ENCODE peak calls at places on chromosomes 2 and 18, in four cellular contexts. One of them, this sample, is unnamed.

GRCh38 chr2:2519381-2519780 is 188.3 kb upstream of the MYT1L start:
- DNase-seq in CMK: no peak
- DNase-seq in T follicular helper cell: no peak
- DNase-seq in stimulated activated CD4-positive, alpha-beta T cell treated with anti-CD3 and anti-CD28 coated beads, TNF-alpha, amount 100 ng/mL, for 24 hours: no peak
- DNase-seq in this sample: no peak

GRCh38 chr2:57510704-57511103 is 535.9 kb upstream of the VRK2 start:
- DNase-seq in CMK: no peak
- DNase-seq in T follicular helper cell: no peak
- DNase-seq in stimulated activated CD4-positive, alpha-beta T cell treated with anti-CD3 and anti-CD28 coated beads, TNF-alpha, amount 100 ng/mL, for 24 hours: no peak
- DNase-seq in this sample: no peak

GRCh38 chr2:23751747-23752265 is 175.1 kb downstream of the ATAD2B start:
- DNase-seq in T follicular helper cell: no peak
- DNase-seq in stimulated activated CD4-positive, alpha-beta T cell treated with anti-CD3 and anti-CD28 coated beads, TNF-alpha, amount 100 ng/mL, for 24 hours: no peak
- DNase-seq in CMK: no peak
- DNase-seq in this sample: no peak

GRCh38 chr2:205175831-205176230 is 506.5 kb upstream of the NRP2 start:
- DNase-seq in stimulated activated CD4-positive, alpha-beta T cell treated with anti-CD3 and anti-CD28 coated beads, TNF-alpha, amount 100 ng/mL, for 24 hours: no peak
- DNase-seq in CMK: no peak
- DNase-seq in T follicular helper cell: no peak
- DNase-seq in this sample: no peak

GRCh38 chr2:84701880-84702279 is 179.0 kb downstream of the TRABD2A start:
- DNase-seq in stimulated activated CD4-positive, alpha-beta T cell treated with anti-CD3 and anti-CD28 coated beads, TNF-alpha, amount 100 ng/mL, for 24 hours: no peak
- DNase-seq in T follicular helper cell: no peak
- DNase-seq in CMK: no peak
- DNase-seq in this sample: peak; percentile 73

GRCh38 chr2:148524519-148524919 is 120.0 kb upstream of the EPC2 start:
- DNase-seq in CMK: no peak
- DNase-seq in stimulated activated CD4-positive, alpha-beta T cell treated with anti-CD3 and anti-CD28 coated beads, TNF-alpha, amount 100 ng/mL, for 24 hours: no peak
- DNase-seq in T follicular helper cell: peak; percentile 51
- DNase-seq in this sample: no peak

GRCh38 chr18:47893939-47894699 is 36.3 kb downstream of the SMAD2 start:
- DNase-seq in stimulated activated CD4-positive, alpha-beta T cell treated with anti-CD3 and anti-CD28 coated beads, TNF-alpha, amount 100 ng/mL, for 24 hours: no peak
- DNase-seq in CMK: no peak
- DNase-seq in T follicular helper cell: no peak
- DNase-seq in this sample: no peak

GRCh38 chr2:227164745-227165350 is 424 bp downstream of the COL4A3 start:
- DNase-seq in stimulated activated CD4-positive, alpha-beta T cell treated with anti-CD3 and anti-CD28 coated beads, TNF-alpha, amount 100 ng/mL, for 24 hours: peak; percentile 17
- DNase-seq in T follicular helper cell: no peak
- DNase-seq in CMK: no peak
- DNase-seq in this sample: no peak

GRCh38 chr2:162609798-162610197 is 228.8 kb downstream of the KCNH7 start:
- DNase-seq in stimulated activated CD4-positive, alpha-beta T cell treated with anti-CD3 and anti-CD28 coated beads, TNF-alpha, amount 100 ng/mL, for 24 hours: no peak
- DNase-seq in CMK: no peak
- DNase-seq in T follicular helper cell: no peak
- DNase-seq in this sample: no peak

GRCh38 chr2:118668431-118669424 is 178.7 kb downstream of the EN1 start:
- DNase-seq in T follicular helper cell: no peak
- DNase-seq in CMK: no peak
- DNase-seq in stimulated activated CD4-positive, alpha-beta T cell treated with anti-CD3 and anti-CD28 coated beads, TNF-alpha, amount 100 ng/mL, for 24 hours: no peak
- DNase-seq in this sample: peak; percentile 81

GRCh38 chr2:72914226-72915075 is 2.9 kb upstream of the EMX1 start:
- DNase-seq in stimulated activated CD4-positive, alpha-beta T cell treated with anti-CD3 and anti-CD28 coated beads, TNF-alpha, amount 100 ng/mL, for 24 hours: no peak
- DNase-seq in CMK: no peak
- DNase-seq in T follicular helper cell: no peak
- DNase-seq in this sample: no peak

GRCh38 chr2:38076250-38076709 is 329 bp upstream of the CYP1B1 start:
- DNase-seq in T follicular helper cell: no peak
- DNase-seq in stimulated activated CD4-positive, alpha-beta T cell treated with anti-CD3 and anti-CD28 coated beads, TNF-alpha, amount 100 ng/mL, for 24 hours: peak; percentile 70
- DNase-seq in CMK: no peak
- DNase-seq in this sample: peak; percentile 77

GRCh38 chr2:20179755-20180594 is 45.0 kb downstream of the SDC1 start:
- DNase-seq in stimulated activated CD4-positive, alpha-beta T cell treated with anti-CD3 and anti-CD28 coated beads, TNF-alpha, amount 100 ng/mL, for 24 hours: no peak
- DNase-seq in T follicular helper cell: no peak
- DNase-seq in CMK: no peak
- DNase-seq in this sample: peak; percentile 95

GRCh38 chr2:122061206-122061605 is 305.8 kb downstream of the TSN start:
- DNase-seq in T follicular helper cell: no peak
- DNase-seq in CMK: no peak
- DNase-seq in stimulated activated CD4-positive, alpha-beta T cell treated with anti-CD3 and anti-CD28 coated beads, TNF-alpha, amount 100 ng/mL, for 24 hours: no peak
- DNase-seq in this sample: no peak

GRCh38 chr2:236123716-236124115 is 44.5 kb downstream of the GBX2 start:
- DNase-seq in T follicular helper cell: no peak
- DNase-seq in stimulated activated CD4-positive, alpha-beta T cell treated with anti-CD3 and anti-CD28 coated beads, TNF-alpha, amount 100 ng/mL, for 24 hours: no peak
- DNase-seq in CMK: no peak
- DNase-seq in this sample: no peak

GRCh38 chr18:70072678-70073077 is 125.0 kb upstream of the CD226 start:
- DNase-seq in CMK: no peak
- DNase-seq in T follicular helper cell: no peak
- DNase-seq in stimulated activated CD4-positive, alpha-beta T cell treated with anti-CD3 and anti-CD28 coated beads, TNF-alpha, amount 100 ng/mL, for 24 hours: no peak
- DNase-seq in this sample: peak; percentile 4

GRCh38 chr2:190791347-190791982 is 89.2 kb upstream of the GLS start:
- DNase-seq in CMK: no peak
- DNase-seq in T follicular helper cell: no peak
- DNase-seq in stimulated activated CD4-positive, alpha-beta T cell treated with anti-CD3 and anti-CD28 coated beads, TNF-alpha, amount 100 ng/mL, for 24 hours: peak; percentile 54
- DNase-seq in this sample: peak; percentile 71